ENCODE peak calls at places on chromosomes 3 and 15, in nine cellular contexts. One of them, this sample, is unnamed.

GRCh38 chr3:78918361-78919020 is 849.3 kb downstream of the ROBO1 start:
- DNase-seq in GM06990: no peak
- DNase-seq in lower lobe of right lung: no peak
- DNase-seq in activated CD4-positive, alpha-beta memory T cell treated with anti-CD3 and anti-CD28 coated beads for 36 hours: no peak
- DNase-seq in anterior cingulate cortex: no peak
- DNase-seq in SK-N-DZ: no peak
- DNase-seq in head of caudate nucleus: no peak
- DNase-seq in NCI-H2171 treated with DMSO at 0.1 percent for 48 hours: no peak
- DNase-seq in globus pallidus: no peak
- DNase-seq in this sample: peak

GRCh38 chr15:90930861-90931629 is 1.3 kb downstream of the HDDC3 start:
- DNase-seq in GM06990: peak
- DNase-seq in lower lobe of right lung: no peak
- DNase-seq in activated CD4-positive, alpha-beta memory T cell treated with anti-CD3 and anti-CD28 coated beads for 36 hours: peak
- DNase-seq in anterior cingulate cortex: no peak
- DNase-seq in SK-N-DZ: peak
- DNase-seq in head of caudate nucleus: no peak
- DNase-seq in NCI-H2171 treated with DMSO at 0.1 percent for 48 hours: peak
- DNase-seq in globus pallidus: no peak
- DNase-seq in this sample: no peak

GRCh38 chr3:122533931-122534334 is 19.2 kb upstream of the KPNA1 start:
- DNase-seq in GM06990: peak
- DNase-seq in lower lobe of right lung: no peak
- DNase-seq in activated CD4-positive, alpha-beta memory T cell treated with anti-CD3 and anti-CD28 coated beads for 36 hours: peak
- DNase-seq in anterior cingulate cortex: no peak
- DNase-seq in SK-N-DZ: no peak
- DNase-seq in head of caudate nucleus: no peak
- DNase-seq in NCI-H2171 treated with DMSO at 0.1 percent for 48 hours: no peak
- DNase-seq in globus pallidus: no peak
- DNase-seq in this sample: peak

GRCh38 chr15:77907824-77908751 is 169.4 kb downstream of the TBC1D2B start:
- DNase-seq in GM06990: peak
- DNase-seq in lower lobe of right lung: no peak
- DNase-seq in activated CD4-positive, alpha-beta memory T cell treated with anti-CD3 and anti-CD28 coated beads for 36 hours: peak
- DNase-seq in anterior cingulate cortex: no peak
- DNase-seq in SK-N-DZ: peak
- DNase-seq in head of caudate nucleus: no peak
- DNase-seq in NCI-H2171 treated with DMSO at 0.1 percent for 48 hours: no peak
- DNase-seq in globus pallidus: no peak
- DNase-seq in this sample: no peak

GRCh38 chr3:185807455-185808068 is 17.3 kb downstream of the IGF2BP2 start:
- DNase-seq in GM06990: no peak
- DNase-seq in lower lobe of right lung: no peak
- DNase-seq in activated CD4-positive, alpha-beta memory T cell treated with anti-CD3 and anti-CD28 coated beads for 36 hours: peak
- DNase-seq in anterior cingulate cortex: no peak
- DNase-seq in SK-N-DZ: no peak
- DNase-seq in head of caudate nucleus: no peak
- DNase-seq in NCI-H2171 treated with DMSO at 0.1 percent for 48 hours: no peak
- DNase-seq in globus pallidus: no peak
- DNase-seq in this sample: no peak

GRCh38 chr15:95869920-95870319 is 460.6 kb upstream of the NR2F2 start:
- DNase-seq in GM06990: no peak
- DNase-seq in lower lobe of right lung: no peak
- DNase-seq in activated CD4-positive, alpha-beta memory T cell treated with anti-CD3 and anti-CD28 coated beads for 36 hours: no peak
- DNase-seq in anterior cingulate cortex: no peak
- DNase-seq in SK-N-DZ: no peak
- DNase-seq in head of caudate nucleus: no peak
- DNase-seq in NCI-H2171 treated with DMSO at 0.1 percent for 48 hours: no peak
- DNase-seq in globus pallidus: no peak
- DNase-seq in this sample: no peak

GRCh38 chr3:184177767-184178306 is 3.2 kb downstream of the AP2M1 start:
- DNase-seq in GM06990: no peak
- DNase-seq in lower lobe of right lung: no peak
- DNase-seq in activated CD4-positive, alpha-beta memory T cell treated with anti-CD3 and anti-CD28 coated beads for 36 hours: no peak
- DNase-seq in anterior cingulate cortex: no peak
- DNase-seq in SK-N-DZ: no peak
- DNase-seq in head of caudate nucleus: no peak
- DNase-seq in NCI-H2171 treated with DMSO at 0.1 percent for 48 hours: no peak
- DNase-seq in globus pallidus: no peak
- DNase-seq in this sample: no peak

GRCh38 chr15:82917252-82917651 is 35.3 kb downstream of the HOMER2 start:
- DNase-seq in GM06990: no peak
- DNase-seq in lower lobe of right lung: no peak
- DNase-seq in activated CD4-positive, alpha-beta memory T cell treated with anti-CD3 and anti-CD28 coated beads for 36 hours: no peak
- DNase-seq in anterior cingulate cortex: no peak
- DNase-seq in SK-N-DZ: no peak
- DNase-seq in head of caudate nucleus: no peak
- DNase-seq in NCI-H2171 treated with DMSO at 0.1 percent for 48 hours: no peak
- DNase-seq in globus pallidus: no peak
- DNase-seq in this sample: no peak

GRCh38 chr3:126170073-126170916 is 10.1 kb downstream of the ALDH1L1 start:
- DNase-seq in GM06990: no peak
- DNase-seq in lower lobe of right lung: no peak
- DNase-seq in activated CD4-positive, alpha-beta memory T cell treated with anti-CD3 and anti-CD28 coated beads for 36 hours: no peak
- DNase-seq in anterior cingulate cortex: no peak
- DNase-seq in SK-N-DZ: no peak
- DNase-seq in head of caudate nucleus: no peak
- DNase-seq in NCI-H2171 treated with DMSO at 0.1 percent for 48 hours: no peak
- DNase-seq in globus pallidus: no peak
- DNase-seq in this sample: no peak

GRCh38 chr3:142990706-142991105 is 10.7 kb upstream of the U2SURP start:
- DNase-seq in GM06990: no peak
- DNase-seq in lower lobe of right lung: no peak
- DNase-seq in activated CD4-positive, alpha-beta memory T cell treated with anti-CD3 and anti-CD28 coated beads for 36 hours: no peak
- DNase-seq in anterior cingulate cortex: no peak
- DNase-seq in SK-N-DZ: no peak
- DNase-seq in head of caudate nucleus: no peak
- DNase-seq in NCI-H2171 treated with DMSO at 0.1 percent for 48 hours: no peak
- DNase-seq in globus pallidus: no peak
- DNase-seq in this sample: no peak

GRCh38 chr3:128247841-128248240 is 94.6 kb downstream of the EEFSEC start:
- DNase-seq in GM06990: no peak
- DNase-seq in lower lobe of right lung: no peak
- DNase-seq in activated CD4-positive, alpha-beta memory T cell treated with anti-CD3 and anti-CD28 coated beads for 36 hours: no peak
- DNase-seq in anterior cingulate cortex: no peak
- DNase-seq in SK-N-DZ: no peak
- DNase-seq in head of caudate nucleus: no peak
- DNase-seq in NCI-H2171 treated with DMSO at 0.1 percent for 48 hours: no peak
- DNase-seq in globus pallidus: no peak
- DNase-seq in this sample: no peak

GRCh38 chr3:153277029-153277428 is 115.0 kb downstream of the RAP2B start:
- DNase-seq in GM06990: no peak
- DNase-seq in lower lobe of right lung: no peak
- DNase-seq in activated CD4-positive, alpha-beta memory T cell treated with anti-CD3 and anti-CD28 coated beads for 36 hours: no peak
- DNase-seq in anterior cingulate cortex: no peak
- DNase-seq in SK-N-DZ: no peak
- DNase-seq in head of caudate nucleus: no peak
- DNase-seq in NCI-H2171 treated with DMSO at 0.1 percent for 48 hours: no peak
- DNase-seq in globus pallidus: no peak
- DNase-seq in this sample: no peak

GRCh38 chr3:13282986-13283876 is 136.9 kb downstream of the NUP210 start:
- DNase-seq in GM06990: no peak
- DNase-seq in lower lobe of right lung: peak
- DNase-seq in activated CD4-positive, alpha-beta memory T cell treated with anti-CD3 and anti-CD28 coated beads for 36 hours: peak
- DNase-seq in anterior cingulate cortex: no peak
- DNase-seq in SK-N-DZ: no peak
- DNase-seq in head of caudate nucleus: no peak
- DNase-seq in NCI-H2171 treated with DMSO at 0.1 percent for 48 hours: no peak
- DNase-seq in globus pallidus: no peak
- DNase-seq in this sample: no peak

GRCh38 chr3:13712682-13713180 is 163.8 kb downstream of the FBLN2 start:
- DNase-seq in GM06990: no peak
- DNase-seq in lower lobe of right lung: no peak
- DNase-seq in activated CD4-positive, alpha-beta memory T cell treated with anti-CD3 and anti-CD28 coated beads for 36 hours: no peak
- DNase-seq in anterior cingulate cortex: no peak
- DNase-seq in SK-N-DZ: no peak
- DNase-seq in head of caudate nucleus: no peak
- DNase-seq in NCI-H2171 treated with DMSO at 0.1 percent for 48 hours: no peak
- DNase-seq in globus pallidus: no peak
- DNase-seq in this sample: no peak

GRCh38 chr3:42194943-42195510 is 71.0 kb downstream of the CCK start:
- DNase-seq in GM06990: peak
- DNase-seq in lower lobe of right lung: no peak
- DNase-seq in activated CD4-positive, alpha-beta memory T cell treated with anti-CD3 and anti-CD28 coated beads for 36 hours: no peak
- DNase-seq in anterior cingulate cortex: no peak
- DNase-seq in SK-N-DZ: no peak
- DNase-seq in head of caudate nucleus: no peak
- DNase-seq in NCI-H2171 treated with DMSO at 0.1 percent for 48 hours: no peak
- DNase-seq in globus pallidus: no peak
- DNase-seq in this sample: no peak

GRCh38 chr3:109275702-109276293 is 40.5 kb downstream of the DPPA2 start:
- DNase-seq in GM06990: no peak
- DNase-seq in lower lobe of right lung: no peak
- DNase-seq in activated CD4-positive, alpha-beta memory T cell treated with anti-CD3 and anti-CD28 coated beads for 36 hours: peak
- DNase-seq in anterior cingulate cortex: no peak
- DNase-seq in SK-N-DZ: peak
- DNase-seq in head of caudate nucleus: peak
- DNase-seq in NCI-H2171 treated with DMSO at 0.1 percent for 48 hours: peak
- DNase-seq in globus pallidus: peak
- DNase-seq in this sample: peak

GRCh38 chr15:63090502-63091286 is 31.0 kb upstream of the LACTB start:
- DNase-seq in GM06990: no peak
- DNase-seq in lower lobe of right lung: no peak
- DNase-seq in activated CD4-positive, alpha-beta memory T cell treated with anti-CD3 and anti-CD28 coated beads for 36 hours: no peak
- DNase-seq in anterior cingulate cortex: no peak
- DNase-seq in SK-N-DZ: no peak
- DNase-seq in head of caudate nucleus: no peak
- DNase-seq in NCI-H2171 treated with DMSO at 0.1 percent for 48 hours: no peak
- DNase-seq in globus pallidus: no peak
- DNase-seq in this sample: no peak

GRCh38 chr3:168977696-168978374 is 685.7 kb downstream of the MECOM start:
- DNase-seq in GM06990: no peak
- DNase-seq in lower lobe of right lung: no peak
- DNase-seq in activated CD4-positive, alpha-beta memory T cell treated with anti-CD3 and anti-CD28 coated beads for 36 hours: no peak
- DNase-seq in anterior cingulate cortex: no peak
- DNase-seq in SK-N-DZ: no peak
- DNase-seq in head of caudate nucleus: no peak
- DNase-seq in NCI-H2171 treated with DMSO at 0.1 percent for 48 hours: no peak
- DNase-seq in globus pallidus: no peak
- DNase-seq in this sample: no peak

GRCh38 chr3:138902166-138902565 is 44.8 kb downstream of the FOXL2 start:
- DNase-seq in GM06990: no peak
- DNase-seq in lower lobe of right lung: no peak
- DNase-seq in activated CD4-positive, alpha-beta memory T cell treated with anti-CD3 and anti-CD28 coated beads for 36 hours: no peak
- DNase-seq in anterior cingulate cortex: no peak
- DNase-seq in SK-N-DZ: no peak
- DNase-seq in head of caudate nucleus: no peak
- DNase-seq in NCI-H2171 treated with DMSO at 0.1 percent for 48 hours: no peak
- DNase-seq in globus pallidus: no peak
- DNase-seq in this sample: no peak

This sample was measured in AG09309.